ENCODE peak calls at places on chromosome 18, in eight cellular contexts. One of them, this sample, is unnamed.

GRCh38 chr18:59502222-59502898 is 143.3 kb upstream of the LMAN1 start:
- DNase-seq in thoracic aorta: no peak
- DNase-seq in choroid plexus epithelial cell: peak
- DNase-seq in stimulated activated CD4-positive, alpha-beta T cell treated with anti-CD3 and anti-CD28 coated beads, Interleukin-2, amount 100 ng/mL, for 48 hours: no peak
- DNase-seq in AG10803: peak
- DNase-seq in DMS79: no peak
- DNase-seq in NCI-H1092 treated with DMSO at 0.1 percent for 48 hours: no peak
- DNase-seq in activated T-helper 1 cell treated with Interleukin-2 at 50 U/mL for 16 hours: no peak
- DNase-seq in this sample: no peak

GRCh38 chr18:49819071-49819662 is 5.8 kb upstream of the ACAA2 start:
- DNase-seq in thoracic aorta: no peak
- DNase-seq in choroid plexus epithelial cell: no peak
- DNase-seq in stimulated activated CD4-positive, alpha-beta T cell treated with anti-CD3 and anti-CD28 coated beads, Interleukin-2, amount 100 ng/mL, for 48 hours: no peak
- DNase-seq in AG10803: no peak
- DNase-seq in DMS79: no peak
- DNase-seq in NCI-H1092 treated with DMSO at 0.1 percent for 48 hours: no peak
- DNase-seq in activated T-helper 1 cell treated with Interleukin-2 at 50 U/mL for 16 hours: no peak
- DNase-seq in this sample: no peak

GRCh38 chr18:3447035-3447894 is 2.7 kb upstream of the TGIF1 start:
- DNase-seq in thoracic aorta: no peak
- DNase-seq in choroid plexus epithelial cell: peak
- DNase-seq in stimulated activated CD4-positive, alpha-beta T cell treated with anti-CD3 and anti-CD28 coated beads, Interleukin-2, amount 100 ng/mL, for 48 hours: peak
- DNase-seq in AG10803: peak
- DNase-seq in DMS79: no peak
- DNase-seq in NCI-H1092 treated with DMSO at 0.1 percent for 48 hours: no peak
- DNase-seq in activated T-helper 1 cell treated with Interleukin-2 at 50 U/mL for 16 hours: peak
- DNase-seq in this sample: no peak

GRCh38 chr18:59012815-59013677 is 126.6 kb upstream of the SEC11C start:
- DNase-seq in thoracic aorta: no peak
- DNase-seq in choroid plexus epithelial cell: no peak
- DNase-seq in stimulated activated CD4-positive, alpha-beta T cell treated with anti-CD3 and anti-CD28 coated beads, Interleukin-2, amount 100 ng/mL, for 48 hours: no peak
- DNase-seq in AG10803: no peak
- DNase-seq in DMS79: no peak
- DNase-seq in NCI-H1092 treated with DMSO at 0.1 percent for 48 hours: no peak
- DNase-seq in activated T-helper 1 cell treated with Interleukin-2 at 50 U/mL for 16 hours: no peak
- DNase-seq in this sample: no peak

GRCh38 chr18:24019641-24020331 is 5.2 kb downstream of the TTC39C start:
- DNase-seq in thoracic aorta: no peak
- DNase-seq in choroid plexus epithelial cell: no peak
- DNase-seq in stimulated activated CD4-positive, alpha-beta T cell treated with anti-CD3 and anti-CD28 coated beads, Interleukin-2, amount 100 ng/mL, for 48 hours: peak
- DNase-seq in AG10803: peak
- DNase-seq in DMS79: no peak
- DNase-seq in NCI-H1092 treated with DMSO at 0.1 percent for 48 hours: no peak
- DNase-seq in activated T-helper 1 cell treated with Interleukin-2 at 50 U/mL for 16 hours: peak
- DNase-seq in this sample: peak

GRCh38 chr18:58125756-58126155 is 81.7 kb downstream of the NEDD4L start:
- DNase-seq in thoracic aorta: no peak
- DNase-seq in choroid plexus epithelial cell: no peak
- DNase-seq in stimulated activated CD4-positive, alpha-beta T cell treated with anti-CD3 and anti-CD28 coated beads, Interleukin-2, amount 100 ng/mL, for 48 hours: no peak
- DNase-seq in AG10803: no peak
- DNase-seq in DMS79: no peak
- DNase-seq in NCI-H1092 treated with DMSO at 0.1 percent for 48 hours: no peak
- DNase-seq in activated T-helper 1 cell treated with Interleukin-2 at 50 U/mL for 16 hours: no peak
- DNase-seq in this sample: no peak

GRCh38 chr18:48884306-48885235 is 66.2 kb downstream of the SMAD7 start:
- DNase-seq in thoracic aorta: no peak
- DNase-seq in choroid plexus epithelial cell: no peak
- DNase-seq in stimulated activated CD4-positive, alpha-beta T cell treated with anti-CD3 and anti-CD28 coated beads, Interleukin-2, amount 100 ng/mL, for 48 hours: no peak
- DNase-seq in AG10803: no peak
- DNase-seq in DMS79: no peak
- DNase-seq in NCI-H1092 treated with DMSO at 0.1 percent for 48 hours: no peak
- DNase-seq in activated T-helper 1 cell treated with Interleukin-2 at 50 U/mL for 16 hours: no peak
- DNase-seq in this sample: no peak

GRCh38 chr18:57051586-57052044 is 95.3 kb upstream of the BOD1L2 start:
- DNase-seq in thoracic aorta: no peak
- DNase-seq in choroid plexus epithelial cell: no peak
- DNase-seq in stimulated activated CD4-positive, alpha-beta T cell treated with anti-CD3 and anti-CD28 coated beads, Interleukin-2, amount 100 ng/mL, for 48 hours: no peak
- DNase-seq in AG10803: no peak
- DNase-seq in DMS79: no peak
- DNase-seq in NCI-H1092 treated with DMSO at 0.1 percent for 48 hours: peak
- DNase-seq in activated T-helper 1 cell treated with Interleukin-2 at 50 U/mL for 16 hours: no peak
- DNase-seq in this sample: peak

GRCh38 chr18:10463741-10464140 is 9.3 kb downstream of the APCDD1 start:
- DNase-seq in thoracic aorta: no peak
- DNase-seq in choroid plexus epithelial cell: no peak
- DNase-seq in stimulated activated CD4-positive, alpha-beta T cell treated with anti-CD3 and anti-CD28 coated beads, Interleukin-2, amount 100 ng/mL, for 48 hours: no peak
- DNase-seq in AG10803: no peak
- DNase-seq in DMS79: no peak
- DNase-seq in NCI-H1092 treated with DMSO at 0.1 percent for 48 hours: no peak
- DNase-seq in activated T-helper 1 cell treated with Interleukin-2 at 50 U/mL for 16 hours: no peak
- DNase-seq in this sample: no peak

GRCh38 chr18:56945171-56945863 is 201.6 kb upstream of the BOD1L2 start:
- DNase-seq in thoracic aorta: no peak
- DNase-seq in choroid plexus epithelial cell: peak
- DNase-seq in stimulated activated CD4-positive, alpha-beta T cell treated with anti-CD3 and anti-CD28 coated beads, Interleukin-2, amount 100 ng/mL, for 48 hours: no peak
- DNase-seq in AG10803: no peak
- DNase-seq in DMS79: no peak
- DNase-seq in NCI-H1092 treated with DMSO at 0.1 percent for 48 hours: no peak
- DNase-seq in activated T-helper 1 cell treated with Interleukin-2 at 50 U/mL for 16 hours: no peak
- DNase-seq in this sample: no peak

GRCh38 chr18:11260963-11261441 is 111.6 kb upstream of the PIEZO2 start:
- DNase-seq in thoracic aorta: no peak
- DNase-seq in choroid plexus epithelial cell: no peak
- DNase-seq in stimulated activated CD4-positive, alpha-beta T cell treated with anti-CD3 and anti-CD28 coated beads, Interleukin-2, amount 100 ng/mL, for 48 hours: no peak
- DNase-seq in AG10803: no peak
- DNase-seq in DMS79: no peak
- DNase-seq in NCI-H1092 treated with DMSO at 0.1 percent for 48 hours: no peak
- DNase-seq in activated T-helper 1 cell treated with Interleukin-2 at 50 U/mL for 16 hours: no peak
- DNase-seq in this sample: no peak

GRCh38 chr18:44819944-44820510 is 139.3 kb downstream of the SETBP1 start:
- DNase-seq in thoracic aorta: peak
- DNase-seq in choroid plexus epithelial cell: no peak
- DNase-seq in stimulated activated CD4-positive, alpha-beta T cell treated with anti-CD3 and anti-CD28 coated beads, Interleukin-2, amount 100 ng/mL, for 48 hours: no peak
- DNase-seq in AG10803: no peak
- DNase-seq in DMS79: no peak
- DNase-seq in NCI-H1092 treated with DMSO at 0.1 percent for 48 hours: no peak
- DNase-seq in activated T-helper 1 cell treated with Interleukin-2 at 50 U/mL for 16 hours: no peak
- DNase-seq in this sample: no peak

GRCh38 chr18:54828986-54829385 is 709 bp downstream of the RAB27B start:
- DNase-seq in thoracic aorta: no peak
- DNase-seq in choroid plexus epithelial cell: peak
- DNase-seq in stimulated activated CD4-positive, alpha-beta T cell treated with anti-CD3 and anti-CD28 coated beads, Interleukin-2, amount 100 ng/mL, for 48 hours: no peak
- DNase-seq in AG10803: no peak
- DNase-seq in DMS79: no peak
- DNase-seq in NCI-H1092 treated with DMSO at 0.1 percent for 48 hours: no peak
- DNase-seq in activated T-helper 1 cell treated with Interleukin-2 at 50 U/mL for 16 hours: no peak
- DNase-seq in this sample: no peak

GRCh38 chr18:60060578-60060977 is 160.8 kb downstream of the PMAIP1 start:
- DNase-seq in thoracic aorta: no peak
- DNase-seq in choroid plexus epithelial cell: no peak
- DNase-seq in stimulated activated CD4-positive, alpha-beta T cell treated with anti-CD3 and anti-CD28 coated beads, Interleukin-2, amount 100 ng/mL, for 48 hours: no peak
- DNase-seq in AG10803: no peak
- DNase-seq in DMS79: no peak
- DNase-seq in NCI-H1092 treated with DMSO at 0.1 percent for 48 hours: no peak
- DNase-seq in activated T-helper 1 cell treated with Interleukin-2 at 50 U/mL for 16 hours: no peak
- DNase-seq in this sample: no peak

GRCh38 chr18:35407871-35408481 is 30.8 kb upstream of the ZNF396 start:
- DNase-seq in thoracic aorta: peak
- DNase-seq in choroid plexus epithelial cell: peak
- DNase-seq in stimulated activated CD4-positive, alpha-beta T cell treated with anti-CD3 and anti-CD28 coated beads, Interleukin-2, amount 100 ng/mL, for 48 hours: peak
- DNase-seq in AG10803: peak
- DNase-seq in DMS79: peak
- DNase-seq in NCI-H1092 treated with DMSO at 0.1 percent for 48 hours: peak
- DNase-seq in activated T-helper 1 cell treated with Interleukin-2 at 50 U/mL for 16 hours: no peak
- DNase-seq in this sample: peak

GRCh38 chr18:54086863-54087262 is 137.6 kb downstream of the MBD2 start:
- DNase-seq in thoracic aorta: no peak
- DNase-seq in choroid plexus epithelial cell: no peak
- DNase-seq in stimulated activated CD4-positive, alpha-beta T cell treated with anti-CD3 and anti-CD28 coated beads, Interleukin-2, amount 100 ng/mL, for 48 hours: no peak
- DNase-seq in AG10803: no peak
- DNase-seq in DMS79: no peak
- DNase-seq in NCI-H1092 treated with DMSO at 0.1 percent for 48 hours: no peak
- DNase-seq in activated T-helper 1 cell treated with Interleukin-2 at 50 U/mL for 16 hours: no peak
- DNase-seq in this sample: no peak

GRCh38 chr18:11847811-11848210 is 3.4 kb upstream of the CHMP1B start:
- DNase-seq in thoracic aorta: no peak
- DNase-seq in choroid plexus epithelial cell: no peak
- DNase-seq in stimulated activated CD4-positive, alpha-beta T cell treated with anti-CD3 and anti-CD28 coated beads, Interleukin-2, amount 100 ng/mL, for 48 hours: no peak
- DNase-seq in AG10803: no peak
- DNase-seq in DMS79: no peak
- DNase-seq in NCI-H1092 treated with DMSO at 0.1 percent for 48 hours: no peak
- DNase-seq in activated T-helper 1 cell treated with Interleukin-2 at 50 U/mL for 16 hours: no peak
- DNase-seq in this sample: no peak

GRCh38 chr18:38369772-38370690 is 804.4 kb upstream of the CELF4 start:
- DNase-seq in thoracic aorta: no peak
- DNase-seq in choroid plexus epithelial cell: no peak
- DNase-seq in stimulated activated CD4-positive, alpha-beta T cell treated with anti-CD3 and anti-CD28 coated beads, Interleukin-2, amount 100 ng/mL, for 48 hours: no peak
- DNase-seq in AG10803: no peak
- DNase-seq in DMS79: peak
- DNase-seq in NCI-H1092 treated with DMSO at 0.1 percent for 48 hours: no peak
- DNase-seq in activated T-helper 1 cell treated with Interleukin-2 at 50 U/mL for 16 hours: no peak
- DNase-seq in this sample: peak

GRCh38 chr18:43978174-43978573 is 700.9 kb upstream of the SYT4 start:
- DNase-seq in thoracic aorta: no peak
- DNase-seq in choroid plexus epithelial cell: no peak
- DNase-seq in stimulated activated CD4-positive, alpha-beta T cell treated with anti-CD3 and anti-CD28 coated beads, Interleukin-2, amount 100 ng/mL, for 48 hours: no peak
- DNase-seq in AG10803: no peak
- DNase-seq in DMS79: no peak
- DNase-seq in NCI-H1092 treated with DMSO at 0.1 percent for 48 hours: no peak
- DNase-seq in activated T-helper 1 cell treated with Interleukin-2 at 50 U/mL for 16 hours: no peak
- DNase-seq in this sample: no peak

GRCh38 chr18:50013363-50014138 is 181.4 kb downstream of the MYO5B start:
- DNase-seq in thoracic aorta: no peak
- DNase-seq in choroid plexus epithelial cell: peak
- DNase-seq in stimulated activated CD4-positive, alpha-beta T cell treated with anti-CD3 and anti-CD28 coated beads, Interleukin-2, amount 100 ng/mL, for 48 hours: no peak
- DNase-seq in AG10803: peak
- DNase-seq in DMS79: peak
- DNase-seq in NCI-H1092 treated with DMSO at 0.1 percent for 48 hours: no peak
- DNase-seq in activated T-helper 1 cell treated with Interleukin-2 at 50 U/mL for 16 hours: no peak
- DNase-seq in this sample: no peak

GRCh38 chr18:58861353-58861752 is 3.3 kb upstream of the ZNF532 start:
- DNase-seq in thoracic aorta: no peak
- DNase-seq in choroid plexus epithelial cell: no peak
- DNase-seq in stimulated activated CD4-positive, alpha-beta T cell treated with anti-CD3 and anti-CD28 coated beads, Interleukin-2, amount 100 ng/mL, for 48 hours: no peak
- DNase-seq in AG10803: no peak
- DNase-seq in DMS79: no peak
- DNase-seq in NCI-H1092 treated with DMSO at 0.1 percent for 48 hours: no peak
- DNase-seq in activated T-helper 1 cell treated with Interleukin-2 at 50 U/mL for 16 hours: no peak
- DNase-seq in this sample: no peak

GRCh38 chr18:69480460-69480859 is 79.8 kb downstream of the DOK6 start:
- DNase-seq in thoracic aorta: no peak
- DNase-seq in choroid plexus epithelial cell: no peak
- DNase-seq in stimulated activated CD4-positive, alpha-beta T cell treated with anti-CD3 and anti-CD28 coated beads, Interleukin-2, amount 100 ng/mL, for 48 hours: no peak
- DNase-seq in AG10803: no peak
- DNase-seq in DMS79: no peak
- DNase-seq in NCI-H1092 treated with DMSO at 0.1 percent for 48 hours: no peak
- DNase-seq in activated T-helper 1 cell treated with Interleukin-2 at 50 U/mL for 16 hours: no peak
- DNase-seq in this sample: no peak

GRCh38 chr18:4319738-4320677 is 135.1 kb downstream of the DLGAP1 start:
- DNase-seq in thoracic aorta: no peak
- DNase-seq in choroid plexus epithelial cell: no peak
- DNase-seq in stimulated activated CD4-positive, alpha-beta T cell treated with anti-CD3 and anti-CD28 coated beads, Interleukin-2, amount 100 ng/mL, for 48 hours: no peak
- DNase-seq in AG10803: no peak
- DNase-seq in DMS79: no peak
- DNase-seq in NCI-H1092 treated with DMSO at 0.1 percent for 48 hours: no peak
- DNase-seq in activated T-helper 1 cell treated with Interleukin-2 at 50 U/mL for 16 hours: no peak
- DNase-seq in this sample: peak

GRCh38 chr18:56028514-56028913 is 440.5 kb upstream of the TCF4 start:
- DNase-seq in thoracic aorta: no peak
- DNase-seq in choroid plexus epithelial cell: peak
- DNase-seq in stimulated activated CD4-positive, alpha-beta T cell treated with anti-CD3 and anti-CD28 coated beads, Interleukin-2, amount 100 ng/mL, for 48 hours: no peak
- DNase-seq in AG10803: peak
- DNase-seq in DMS79: no peak
- DNase-seq in NCI-H1092 treated with DMSO at 0.1 percent for 48 hours: no peak
- DNase-seq in activated T-helper 1 cell treated with Interleukin-2 at 50 U/mL for 16 hours: no peak
- DNase-seq in this sample: no peak

GRCh38 chr18:47215554-47216138 is 35.8 kb downstream of the SKOR2 start:
- DNase-seq in thoracic aorta: no peak
- DNase-seq in choroid plexus epithelial cell: peak
- DNase-seq in stimulated activated CD4-positive, alpha-beta T cell treated with anti-CD3 and anti-CD28 coated beads, Interleukin-2, amount 100 ng/mL, for 48 hours: no peak
- DNase-seq in AG10803: peak
- DNase-seq in DMS79: peak
- DNase-seq in NCI-H1092 treated with DMSO at 0.1 percent for 48 hours: peak
- DNase-seq in activated T-helper 1 cell treated with Interleukin-2 at 50 U/mL for 16 hours: no peak
- DNase-seq in this sample: peak

GRCh38 chr18:70462078-70462439 is 173.2 kb downstream of the SOCS6 start:
- DNase-seq in thoracic aorta: no peak
- DNase-seq in choroid plexus epithelial cell: no peak
- DNase-seq in stimulated activated CD4-positive, alpha-beta T cell treated with anti-CD3 and anti-CD28 coated beads, Interleukin-2, amount 100 ng/mL, for 48 hours: no peak
- DNase-seq in AG10803: no peak
- DNase-seq in DMS79: no peak
- DNase-seq in NCI-H1092 treated with DMSO at 0.1 percent for 48 hours: no peak
- DNase-seq in activated T-helper 1 cell treated with Interleukin-2 at 50 U/mL for 16 hours: no peak
- DNase-seq in this sample: no peak

GRCh38 chr18:34801769-34802168 is 91.7 kb downstream of the DTNA start:
- DNase-seq in thoracic aorta: no peak
- DNase-seq in choroid plexus epithelial cell: peak
- DNase-seq in stimulated activated CD4-positive, alpha-beta T cell treated with anti-CD3 and anti-CD28 coated beads, Interleukin-2, amount 100 ng/mL, for 48 hours: no peak
- DNase-seq in AG10803: peak
- DNase-seq in DMS79: no peak
- DNase-seq in NCI-H1092 treated with DMSO at 0.1 percent for 48 hours: no peak
- DNase-seq in activated T-helper 1 cell treated with Interleukin-2 at 50 U/mL for 16 hours: no peak
- DNase-seq in this sample: no peak